ENCODE peak calls at places on chromosomes 6 and 20, in nine cellular contexts. S is NT2/D1; X is CD8-positive, alpha-beta T cell; W is NCI-H748 treated with DMSO at 0.1 percent for 48 hours; Y is activated T-cell treated with anti-CD3 and anti-CD28 coated beads, Interleukin-2, amount 50 U/mL, for 4 hours; Q is T-helper 1 cell; P is HEK293T; L is endothelial cell; F is head of caudate nucleus. M is an unnamed sample.

GRCh38 chr6:44805239-44805849 is 417.8 kb downstream of the CDC5L start:
- DNase-seq in S (no peak), X (no peak), W (no peak), Y (no peak), Q (no peak), P (no peak), L (no peak), F (no peak), M (no peak)

GRCh38 chr6:71468038-71468437 is 179.4 kb downstream of the OGFRL1 start:
- DNase-seq in S (no peak), X (no peak), W (no peak), Y (no peak), Q (no peak), P (no peak), L (no peak), F (no peak), M (no peak)

GRCh38 chr20:37179671-37180524 is 550 bp upstream of the MROH8 start:
- DNase-seq in S (peak), X (no peak), W (no peak), Y (no peak), Q (no peak), P (no peak), L (no peak), F (no peak), M (no peak)

GRCh38 chr20:64044484-64045247 is 4.8 kb downstream of the SOX18 start:
- DNase-seq in S (no peak), X (no peak), W (no peak), Y (no peak), Q (no peak), P (no peak), L (peak), F (no peak), M (no peak)

GRCh38 chr20:21050710-21051109 is 55.4 kb downstream of the LINC00237 start:
- DNase-seq in S (no peak), X (no peak), W (no peak), Y (no peak), Q (no peak), P (no peak), L (no peak), F (no peak), M (no peak)

GRCh38 chr20:4585104-4585753 is 136.5 kb upstream of the PRND start:
- DNase-seq in S (no peak), X (no peak), W (no peak), Y (no peak), Q (no peak), P (no peak), L (no peak), F (no peak), M (no peak)

GRCh38 chr6:150599199-150600002 is at the start of gene PLEKHG1:
- DNase-seq in S (peak), X (peak), W (no peak), Y (peak), Q (peak), P (peak), L (peak), F (peak), M (peak)

GRCh38 chr6:108944707-108945685 is 96.8 kb downstream of the ARMC2 start:
- DNase-seq in S (no peak), X (no peak), W (no peak), Y (no peak), Q (no peak), P (no peak), L (no peak), F (no peak), M (no peak)

GRCh38 chr6:166010136-166010535 is 157.5 kb downstream of the TBXT start:
- DNase-seq in S (no peak), X (no peak), W (no peak), Y (no peak), Q (no peak), P (no peak), L (no peak), F (no peak), M (no peak)

GRCh38 chr20:1674990-1675389 is 17.4 kb upstream of the SIRPG start:
- DNase-seq in S (no peak), X (no peak), W (no peak), Y (no peak), Q (no peak), P (no peak), L (no peak), F (no peak), M (no peak)

GRCh38 chr20:38220587-38220986 is 39.9 kb downstream of the KIAA1755 start:
- DNase-seq in S (no peak), X (no peak), W (no peak), Y (no peak), Q (no peak), P (no peak), L (no peak), F (no peak), M (no peak)

GRCh38 chr6:119587537-119587936 is 238.0 kb upstream of the MAN1A1 start:
- DNase-seq in S (no peak), X (no peak), W (no peak), Y (no peak), Q (no peak), P (no peak), L (no peak), F (no peak), M (no peak)

GRCh38 chr6:42197574-42198362 is 3.0 kb upstream of the GUCA1B start:
- DNase-seq in S (no peak), X (no peak), W (no peak), Y (no peak), Q (no peak), P (no peak), L (no peak), F (peak), M (peak)

GRCh38 chr6:160882741-160883340 is 108.7 kb upstream of the MAP3K4 start:
- DNase-seq in S (no peak), X (no peak), W (no peak), Y (no peak), Q (no peak), P (no peak), L (no peak), F (no peak), M (no peak)

GRCh38 chr20:6906871-6907270 is 139.4 kb downstream of the BMP2 start:
- DNase-seq in S (no peak), X (no peak), W (no peak), Y (no peak), Q (no peak), P (no peak), L (no peak), F (no peak), M (no peak)

GRCh38 chr6:136553166-136553787 is 3.1 kb upstream of the MAP7 start:
- DNase-seq in S (no peak), X (no peak), W (no peak), Y (no peak), Q (no peak), P (no peak), L (no peak), F (no peak), M (no peak)

GRCh38 chr6:46011241-46012085 is 4.2 kb downstream of the CLIC5 start:
- DNase-seq in S (no peak), X (peak), W (no peak), Y (peak), Q (peak), P (no peak), L (peak), F (no peak), M (no peak)

GRCh38 chr6:157613011-157613522 is 210.0 kb upstream of the SNX9 start:
- DNase-seq in S (no peak), X (no peak), W (no peak), Y (no peak), Q (no peak), P (no peak), L (no peak), F (peak), M (peak)

GRCh38 chr6:151313060-151313459 is 73.3 kb downstream of the AKAP12 start:
- DNase-seq in S (no peak), X (no peak), W (peak), Y (no peak), Q (no peak), P (no peak), L (no peak), F (no peak), M (no peak)

GRCh38 chr20:58696411-58696961 is 3.9 kb downstream of the NPEPL1 start:
- DNase-seq in S (no peak), X (peak), W (no peak), Y (no peak), Q (no peak), P (no peak), L (no peak), F (no peak), M (no peak)

GRCh38 chr6:157272866-157273755 is 50.2 kb downstream of the TMEM242 start:
- DNase-seq in S (no peak), X (peak), W (no peak), Y (peak), Q (peak), P (no peak), L (no peak), F (no peak), M (peak)

GRCh38 chr20:49228676-49229075 is 9.5 kb downstream of the DDX27 start:
- DNase-seq in S (no peak), X (no peak), W (no peak), Y (no peak), Q (no peak), P (no peak), L (no peak), F (no peak), M (no peak)

GRCh38 chr20:45998337-45998736 is 10.4 kb upstream of the MMP9 start:
- DNase-seq in S (no peak), X (no peak), W (no peak), Y (no peak), Q (no peak), P (no peak), L (no peak), F (no peak), M (no peak)